ENCODE peak calls at places on chromosomes 5 and 9, in eight cellular contexts. T is LNCaP clone FGC, N is ovary, L is Caki2, O is NCI-H2081, R is activated gamma-delta T cell treated with Interleukin-2 at 50 U/mL for 16 hours, Y is adrenal gland, A is sigmoid colon. B is an unnamed sample.

GRCh38 chr5:124278636-124279035 is 467.8 kb downstream of the ZNF608 start:
- DNase-seq in L (no peak), T (no peak), Y (no peak), A (no peak), R (no peak), O (no peak), N (no peak), B (no peak)

GRCh38 chr5:37111426-37112382 is 137.5 kb downstream of the CPLANE1 start:
- DNase-seq in T (no peak), Y (no peak), O (no peak), N (no peak), R (no peak), L (no peak), A (no peak), B (no peak)

GRCh38 chr5:115342593-115343377 is 46.3 kb upstream of the CCDC112 start:
- DNase-seq in N (no peak), T (no peak), O (no peak), R (no peak), L (no peak), Y (no peak), A (no peak), B (no peak)

GRCh38 chr9:129708799-129709198 is 43.4 kb downstream of the PRRX2 start:
- DNase-seq in R (no peak), N (no peak), O (no peak), A (no peak), Y (no peak), T (no peak), L (peak), B (no peak)

GRCh38 chr9:122536138-122536537 is 9.0 kb upstream of the OR1N1 start:
- DNase-seq in T (no peak), Y (no peak), O (no peak), R (no peak), A (no peak), L (peak), N (no peak), B (no peak)

GRCh38 chr5:28281381-28281780 is 1243.0 kb upstream of the CDH9 start:
- DNase-seq in T (no peak), L (no peak), Y (no peak), R (no peak), A (no peak), N (no peak), O (no peak), B (no peak)

GRCh38 chr9:19411316-19411715 is 2.5 kb downstream of the ACER2 start:
- DNase-seq in R (no peak), N (no peak), A (no peak), Y (no peak), L (no peak), T (no peak), O (no peak), B (no peak)

GRCh38 chr5:143093452-143094086 is 309.9 kb downstream of the NR3C1 start:
- DNase-seq in T (no peak), R (no peak), Y (no peak), L (no peak), O (no peak), A (no peak), N (no peak), B (no peak)

GRCh38 chr9:125826850-125827249 is 79.7 kb downstream of the PBX3 start:
- DNase-seq in O (no peak), L (no peak), R (no peak), A (no peak), T (no peak), Y (no peak), N (no peak), B (no peak)

GRCh38 chr5:39057745-39058144 is 16.5 kb downstream of the RICTOR start:
- DNase-seq in T (no peak), L (no peak), Y (no peak), R (no peak), O (no peak), A (no peak), N (no peak), B (no peak)

GRCh38 chr5:73911761-73912393 is 285.9 kb downstream of the ARHGEF28 start:
- DNase-seq in L (no peak), Y (no peak), R (no peak), T (no peak), A (no peak), O (peak), N (no peak), B (no peak)

GRCh38 chr5:172953776-172954189 is 5.4 kb upstream of the RPL26L1 start:
- DNase-seq in Y (no peak), N (no peak), A (no peak), O (no peak), R (no peak), T (no peak), L (no peak), B (no peak)

GRCh38 chr5:1524799-1525623 is 1.3 kb upstream of the LPCAT1 start:
- DNase-seq in A (peak), O (no peak), N (peak), L (no peak), Y (peak), T (no peak), R (no peak), B (peak)

GRCh38 chr5:31854181-31854624 is 215.3 kb downstream of the PDZD2 start:
- DNase-seq in N (peak), L (no peak), O (peak), Y (peak), T (no peak), R (no peak), A (peak), B (peak)

GRCh38 chr5:63961125-63961597 is 1.1 kb downstream of the HTR1A start:
- DNase-seq in A (no peak), T (no peak), Y (no peak), L (no peak), R (no peak), O (no peak), N (no peak), B (no peak)

GRCh38 chr5:33370135-33370472 is 70.7 kb upstream of the TARS1 start:
- DNase-seq in T (no peak), L (peak), Y (no peak), N (no peak), O (no peak), A (peak), R (no peak), B (no peak)

GRCh38 chr5:33441241-33441844 is 578 bp downstream of the TARS1 start:
- DNase-seq in T (no peak), R (peak), O (peak), A (no peak), L (no peak), Y (peak), N (peak), B (peak)

GRCh38 chr5:69271376-69271775 is 36.7 kb downstream of the CDK7 start:
- DNase-seq in O (no peak), L (peak), T (no peak), A (no peak), R (no peak), Y (peak), N (no peak), B (peak)

GRCh38 chr5:153135416-153135815 is 355.1 kb upstream of the GRIA1 start:
- DNase-seq in T (no peak), L (no peak), R (no peak), A (no peak), Y (no peak), N (no peak), O (no peak), B (no peak)

GRCh38 chr9:3455088-3455487 is 70.7 kb downstream of the RFX3 start:
- DNase-seq in R (no peak), T (no peak), L (no peak), Y (no peak), O (no peak), N (no peak), A (no peak), B (no peak)

GRCh38 chr5:137997726-137998213 is 35.1 kb downstream of the FAM13B start:
- DNase-seq in A (no peak), N (no peak), O (no peak), R (no peak), L (peak), Y (no peak), T (no peak), B (no peak)

GRCh38 chr5:76542887-76543690 is 80.1 kb downstream of the F2RL2 start:
- DNase-seq in O (no peak), L (no peak), R (peak), Y (peak), A (no peak), N (no peak), T (no peak), B (peak)

GRCh38 chr5:3201941-3202340 is 393.7 kb upstream of the IRX1 start:
- DNase-seq in O (no peak), A (no peak), Y (no peak), R (no peak), N (no peak), T (no peak), L (no peak), B (no peak)

GRCh38 chr5:74382864-74383618 is 257.5 kb downstream of the ENC1 start:
- DNase-seq in O (no peak), A (peak), N (no peak), L (no peak), T (no peak), R (no peak), Y (peak), B (peak)

GRCh38 chr9:85021686-85022085 is 352.2 kb downstream of the NTRK2 start:
- DNase-seq in T (no peak), N (no peak), O (no peak), Y (no peak), A (no peak), L (no peak), R (no peak), B (no peak)

GRCh38 chr9:87698069-87698809 is 27.7 kb upstream of the CTSL start:
- DNase-seq in T (no peak), N (no peak), Y (no peak), R (no peak), A (no peak), L (no peak), O (no peak), B (no peak)

B was measured in testis.